ENCODE peak calls at places on chromosome 21, in five cellular contexts. L is IMR-90, A is breast epithelium, V is adrenal gland, M is SK-N-SH. W is an unnamed sample.

GRCh38 chr21:35649186-35649585 is 411.1 kb downstream of the SETD4 start:
- DNase-seq in L (peak; percentile 70), A (no peak), V (no peak), M (no peak), W (no peak)

GRCh38 chr21:31908106-31909031 is 35.5 kb downstream of the HUNK start:
- DNase-seq in L (peak; percentile 84), A (peak; percentile 70), V (no peak), M (no peak), W (peak; percentile 44)

GRCh38 chr21:45642122-45642813 is 1.3 kb upstream of the PCBP3 start:
- DNase-seq in L (no peak), A (no peak), V (peak; percentile 34), M (no peak), W (peak; percentile 88)

GRCh38 chr21:46555678-46556077 is 49.2 kb downstream of the S100B start:
- DNase-seq in L (no peak), A (no peak), V (no peak), M (no peak), W (no peak)

GRCh38 chr21:46622226-46622625 is 13.2 kb upstream of the PRMT2 start:
- DNase-seq in L (no peak), A (no peak), V (no peak), M (no peak), W (peak; percentile 50)

GRCh38 chr21:38805282-38806152 is at the start of gene ETS2:
- DNase-seq in L (peak; percentile 92), A (peak; percentile 82), V (peak; percentile 90), M (peak; percentile 91), W (peak; percentile 99)

GRCh38 chr21:35258521-35258920 is 209.4 kb upstream of the RUNX1 start:
- DNase-seq in L (no peak), A (no peak), V (no peak), M (no peak), W (no peak)

GRCh38 chr21:35375115-35375514 is 326.0 kb upstream of the RUNX1 start:
- DNase-seq in L (peak; percentile 82), A (no peak), V (no peak), M (no peak), W (no peak)

GRCh38 chr21:35408401-35408800 is 359.3 kb upstream of the RUNX1 start:
- DNase-seq in L (peak; percentile 58), A (no peak), V (no peak), M (no peak), W (no peak)

GRCh38 chr21:25573409-25574206 is 33.7 kb downstream of the MRPL39 start:
- DNase-seq in L (peak; percentile 99), A (no peak), V (no peak), M (peak; percentile 27), W (no peak)

GRCh38 chr21:25107708-25108107 is 499.6 kb downstream of the MRPL39 start:
- DNase-seq in L (peak; percentile 94), A (no peak), V (no peak), M (no peak), W (no peak)

GRCh38 chr21:46092026-46092764 is 5.7 kb upstream of the COL6A2 start:
- DNase-seq in L (peak; percentile 99), A (no peak), V (no peak), M (no peak), W (peak; percentile 69)

GRCh38 chr21:27572681-27573080 is 605.8 kb upstream of the ADAMTS5 start:
- DNase-seq in L (peak; percentile 90), A (no peak), V (no peak), M (no peak), W (no peak)

GRCh38 chr21:14864211-14865021 is 200.4 kb downstream of the NRIP1 start:
- DNase-seq in L (peak; percentile 86), A (no peak), V (peak; percentile 74), M (peak; percentile 12), W (peak; percentile 78)

GRCh38 chr21:32520885-32521735 is 64.2 kb downstream of the TCP10L start:
- DNase-seq in L (peak; percentile 97), A (peak; percentile 95), V (peak; percentile 48), M (peak; percentile 62), W (no peak)

GRCh38 chr21:45172408-45172807 is 98.0 kb downstream of the ADARB1 start:
- DNase-seq in L (no peak), A (no peak), V (no peak), M (no peak), W (no peak)

GRCh38 chr21:45515241-45516061 is 26.8 kb downstream of the SLC19A1 start:
- DNase-seq in L (no peak), A (no peak), V (no peak), M (no peak), W (peak; percentile 67)

GRCh38 chr21:38591138-38591537 is 92.9 kb upstream of the ERG start:
- DNase-seq in L (no peak), A (no peak), V (no peak), M (no peak), W (no peak)

GRCh38 chr21:33761104-33762036 is 119.1 kb downstream of the ITSN1 start:
- DNase-seq in L (peak; percentile 99), A (no peak), V (no peak), M (no peak), W (no peak)
- H3K4me3 ChIP-seq in L (peak overlapping the region; percentile 3), A (peak overlapping the region; percentile 4), V (no peak overlapping the region), M (no peak overlapping the region), W (no peak overlapping the region)

GRCh38 chr21:43916691-43917514 is 51.9 kb downstream of the AGPAT3 start:
- DNase-seq in L (peak; percentile 21), A (no peak), V (no peak), M (no peak), W (peak; percentile 13)
- H3K4me3 ChIP-seq in L (peak overlapping the region; percentile 13), A (peak overlapping the region; percentile 46), V (no peak overlapping the region), M (no peak overlapping the region), W (no peak overlapping the region)

GRCh38 chr21:34113842-34114241 is 40.5 kb downstream of the MRPS6 start:
- DNase-seq in L (no peak), A (no peak), V (no peak), M (no peak), W (no peak)
- H3K4me3 ChIP-seq in L (no peak overlapping the region), A (no peak overlapping the region), V (no peak overlapping the region), M (no peak overlapping the region), W (no peak overlapping the region)

GRCh38 chr21:41068411-41069304 is 99.3 kb upstream of the BACE2 start:
- DNase-seq in L (peak; percentile 23), A (peak; percentile 73), V (peak; percentile 76), M (peak; percentile 87), W (peak; percentile 93)
- H3K4me3 ChIP-seq in L (no peak overlapping the region), A (no peak overlapping the region), V (no peak overlapping the region), M (peak overlapping the region; percentile 10), W (no peak overlapping the region)

GRCh38 chr21:36891692-36892091 is 74.8 kb downstream of the HLCS start:
- DNase-seq in L (no peak), A (no peak), V (no peak), M (no peak), W (no peak)
- H3K4me3 ChIP-seq in L (no peak overlapping the region), A (no peak overlapping the region), V (no peak overlapping the region), M (no peak overlapping the region), W (no peak overlapping the region)

GRCh38 chr21:29638761-29639327 is 301.0 kb downstream of the GRIK1 start:
- DNase-seq in L (no peak), A (no peak), V (no peak), M (no peak), W (no peak)
- H3K4me3 ChIP-seq in L (no peak overlapping the region), A (no peak overlapping the region), V (no peak overlapping the region), M (no peak overlapping the region), W (no peak overlapping the region)

GRCh38 chr21:41932191-41932575 is 21.6 kb downstream of the C2CD2 start:
- DNase-seq in L (peak; percentile 88), A (no peak), V (no peak), M (no peak), W (no peak)

GRCh38 chr21:41931041-41931451 is 22.8 kb downstream of the C2CD2 start:
- DNase-seq in L (no peak), A (no peak), V (no peak), M (no peak), W (no peak)

GRCh38 chr21:41929248-41929647 is 24.6 kb downstream of the C2CD2 start:
- DNase-seq in L (no peak), A (no peak), V (no peak), M (no peak), W (peak; percentile 33)

GRCh38 chr21:41932576-41933258 is 21.1 kb downstream of the C2CD2 start:
- DNase-seq in L (peak; percentile 56), A (no peak), V (peak; percentile 82), M (peak; percentile 75), W (peak; percentile 33)

DNA sequence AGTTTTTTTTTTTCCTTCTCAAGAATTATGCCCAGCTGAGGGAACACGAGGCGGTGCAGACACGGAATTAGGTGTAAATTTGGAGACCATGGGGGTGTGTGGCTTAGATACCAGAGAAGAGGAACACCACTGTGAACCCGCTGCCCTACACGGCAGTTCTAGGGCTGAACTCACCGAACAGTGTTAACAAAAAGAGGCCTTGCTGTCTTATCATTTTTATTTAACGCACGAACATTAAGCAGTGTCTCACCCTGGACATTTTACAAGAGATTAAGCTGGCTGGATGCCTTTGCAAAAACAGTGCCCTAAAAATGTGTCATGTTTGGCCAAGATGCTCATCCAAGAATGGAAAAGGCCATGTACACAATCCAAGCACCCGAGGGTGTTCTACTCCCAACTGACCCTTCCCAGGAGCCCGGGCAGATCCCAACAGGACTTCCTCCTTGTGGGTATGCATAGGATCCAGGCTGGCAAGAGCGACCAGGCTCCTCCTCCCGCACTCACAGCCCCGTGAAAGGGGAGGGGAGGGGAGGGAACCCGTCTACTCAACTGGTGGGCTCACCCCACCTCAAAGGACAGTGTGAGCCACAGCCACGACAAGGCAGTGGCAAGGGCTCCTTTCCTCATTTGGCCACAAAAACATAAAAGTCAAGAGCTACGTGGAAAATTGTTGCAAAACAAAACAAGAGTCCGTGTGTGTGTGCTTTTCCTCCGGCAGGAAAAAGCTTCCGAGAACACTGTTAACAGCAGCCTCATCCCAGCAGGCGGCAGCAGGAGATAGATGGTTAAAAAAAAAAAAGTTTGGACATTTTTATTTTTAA is 20.3 kb downstream of the C2CD2 start:
- DNase-seq in L (peak; percentile 56), A (no peak), V (peak; percentile 56), M (peak; percentile 48), W (peak; percentile 36)
- H3K4me3 ChIP-seq in L (peak overlapping the region; percentile 19), A (peak overlapping the region; percentile 45), V (no peak overlapping the region), M (peak overlapping the region; percentile 30), W (no peak overlapping the region)

GRCh38 chr21:33541756-33542639 is at the start of gene GART:
- DNase-seq in L (peak; percentile 65), A (peak; percentile 81), V (peak; percentile 83), M (peak; percentile 88), W (peak; percentile 84)
- H3K4me3 ChIP-seq in L (peak within 1 kb of the TSS; percentile 70), A (peak within 1 kb of the TSS; percentile 78), V (peak within 1 kb of the TSS; percentile 87), M (peak within 1 kb of the TSS; percentile 78), W (peak within 1 kb of the TSS; percentile 61)

GRCh38 chr21:29194342-29194741 is 63.9 kb downstream of the MAP3K7CL start:
- DNase-seq in L (no peak), A (no peak), V (no peak), M (no peak), W (no peak)
- H3K4me3 ChIP-seq in L (no peak overlapping the region), A (no peak overlapping the region), V (no peak overlapping the region), M (peak overlapping the region; percentile 50), W (no peak overlapping the region)